ENCODE peak calls at places on chromosomes 13 and 19, in eight cellular contexts. X is cardiac muscle cell, H is RWPE1, W is upper lobe of right lung, C is uterus, J is neural progenitor cell, B is breast epithelium, A is GM23338. P is an unnamed sample.

GRCh38 chr13:93183302-93183701 is 43.3 kb upstream of the GPC6 start:
- DNase-seq in H (no peak), J (no peak), X (no peak), W (no peak), B (no peak), A (peak), C (no peak), P (no peak)

GRCh38 chr13:28568286-28568685 is 73.4 kb upstream of the FLT1 start:
- DNase-seq in A (no peak), H (no peak), X (peak), J (no peak), W (peak), C (peak), B (peak), P (no peak)

GRCh38 chr13:79480954-79481684 is at the start of gene NDFIP2:
- DNase-seq in B (peak), X (peak), W (peak), H (peak), C (peak), J (peak), A (peak), P (peak)

GRCh38 chr13:98478134-98479129 is 98.5 kb downstream of the STK24 start:
- DNase-seq in X (peak), J (peak), W (no peak), C (no peak), H (no peak), B (no peak), A (peak), P (no peak)

GRCh38 chr13:75705395-75705794 is 69.3 kb downstream of the LMO7 start:
- DNase-seq in H (peak), X (peak), C (no peak), W (no peak), A (no peak), B (no peak), J (no peak), P (peak)

GRCh38 chr19:15463865-15464371 is 426 bp downstream of the RASAL3 start:
- DNase-seq in H (no peak), B (no peak), A (peak), C (no peak), J (no peak), X (no peak), W (no peak), P (no peak)

GRCh38 chr13:30750036-30750435 is 14.7 kb downstream of the ALOX5AP start:
- DNase-seq in X (no peak), H (no peak), B (no peak), J (no peak), W (no peak), A (no peak), C (no peak), P (no peak)

GRCh38 chr13:40672310-40673060 is 6.0 kb upstream of the FOXO1 start:
- DNase-seq in C (no peak), A (peak), X (peak), J (no peak), B (no peak), W (no peak), H (peak), P (peak)

GRCh38 chr13:76708138-76708537 is 178.1 kb downstream of the KCTD12 start:
- DNase-seq in B (no peak), A (no peak), W (no peak), H (no peak), J (no peak), C (no peak), X (no peak), P (no peak)

GRCh38 chr19:39110263-39110967 is 15.2 kb upstream of the PAK4 start:
- DNase-seq in H (peak), X (peak), B (peak), W (peak), C (peak), J (peak), A (peak), P (no peak)

GRCh38 chr13:43100667-43101066 is 77.3 kb downstream of the DNAJC15 start:
- DNase-seq in A (no peak), X (no peak), C (no peak), B (no peak), J (no peak), H (no peak), W (no peak), P (no peak)

GRCh38 chr19:30674656-30675055 is 302.5 kb downstream of the ZNF536 start:
- DNase-seq in C (no peak), A (no peak), W (no peak), H (no peak), X (no peak), B (no peak), J (no peak), P (no peak)

GRCh38 chr19:5141278-5141925 is 172.5 kb downstream of the KDM4B start:
- DNase-seq in X (peak), H (peak), C (no peak), B (no peak), W (no peak), J (no peak), A (no peak), P (no peak)

GRCh38 chr19:27684293-27684692 is 1528.7 kb downstream of the UQCRFS1 start:
- DNase-seq in A (no peak), W (no peak), C (no peak), J (no peak), B (no peak), H (no peak), X (no peak), P (no peak)

GRCh38 chr19:46608178-46608577 is 7.0 kb downstream of the CALM3 start:
- DNase-seq in C (no peak), X (no peak), A (no peak), B (peak), W (peak), J (no peak), H (no peak), P (no peak)

GRCh38 chr19:33524024-33524664 is 2.6 kb upstream of the PEPD start:
- DNase-seq in B (no peak), J (no peak), C (peak), W (no peak), A (no peak), H (no peak), X (peak), P (no peak)

GRCh38 chr13:110258876-110259631 is 47.9 kb downstream of the COL4A1 start:
- DNase-seq in H (peak), J (no peak), C (no peak), A (no peak), W (no peak), X (no peak), B (no peak), P (no peak)
- H3K27ac ChIP-seq in H (peak), J (no peak), C (peak), A (no peak), W (no peak), X (no peak), B (peak), P (peak)

DNA sequence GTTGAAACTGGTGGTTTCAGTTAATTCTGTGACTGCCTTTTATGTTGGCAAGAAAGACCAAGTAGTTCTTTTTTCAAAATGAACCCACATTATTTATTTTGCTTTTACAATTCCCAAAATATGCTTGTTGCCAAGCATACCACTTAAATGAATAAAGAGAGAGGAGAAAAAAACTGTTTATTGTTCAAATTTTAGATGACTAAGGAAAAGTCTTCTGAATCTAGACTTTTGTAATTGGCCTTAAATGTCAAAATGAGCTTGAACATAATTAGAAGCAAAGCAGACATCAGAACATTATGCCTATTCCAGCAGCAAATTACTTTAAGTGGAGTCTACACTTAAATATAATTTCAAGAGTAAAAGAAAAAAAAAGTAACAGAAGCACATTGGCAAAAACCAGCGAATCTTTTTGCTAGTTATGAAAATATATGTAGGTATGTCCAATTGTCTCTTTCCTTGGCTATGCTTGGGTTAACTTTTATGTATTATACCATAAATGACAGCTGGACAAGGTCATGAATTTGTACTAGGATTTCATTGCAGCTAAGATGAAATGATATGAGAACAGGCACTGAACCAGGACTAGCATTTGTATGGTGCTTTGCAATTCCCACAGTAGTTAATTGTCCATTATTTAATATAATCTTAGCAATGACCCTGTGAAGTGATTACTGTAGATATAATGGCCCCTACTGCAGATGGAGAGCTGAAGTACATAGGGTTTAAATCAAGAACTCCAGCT is 211.9 kb downstream of the NALCN start:
- DNase-seq in B (no peak), J (no peak), C (no peak), X (no peak), W (no peak), A (no peak), H (no peak), P (no peak)
- H3K27ac ChIP-seq in B (no peak), J (no peak), C (no peak), X (no peak), W (no peak), A (no peak), H (no peak), P (no peak)

DNA sequence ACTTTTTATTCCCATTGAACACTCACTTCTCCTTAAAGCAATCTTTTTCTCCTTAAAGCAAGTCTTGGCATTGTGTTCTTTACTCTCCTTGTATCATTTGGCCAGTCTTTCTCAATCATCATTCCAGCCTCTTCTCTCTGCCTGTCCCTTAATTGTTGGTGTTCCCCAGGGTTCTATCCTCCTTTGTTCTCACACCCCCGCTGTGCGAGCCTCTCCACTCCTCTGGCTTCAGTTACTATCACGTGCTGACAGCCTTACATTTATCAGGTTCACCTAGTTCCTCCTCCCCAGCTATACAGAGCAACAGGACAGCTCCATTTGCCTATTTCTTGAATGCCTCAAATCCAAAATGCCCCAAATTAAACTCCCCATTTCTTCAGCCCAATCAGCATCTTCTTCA is 24.6 kb downstream of the CYSLTR2 start:
- DNase-seq in X (no peak), J (peak), H (no peak), A (peak), B (no peak), C (no peak), W (no peak), P (no peak)
- H3K27ac ChIP-seq in X (no peak), J (no peak), H (no peak), A (no peak), B (no peak), C (no peak), W (no peak), P (no peak)

GRCh38 chr13:21616205-21616604 is 12.2 kb upstream of the MICU2 start:
- DNase-seq in W (no peak), J (no peak), B (no peak), A (no peak), C (no peak), H (no peak), X (no peak), P (no peak)
- H3K27ac ChIP-seq in W (no peak), J (no peak), B (no peak), A (no peak), C (no peak), H (no peak), X (no peak), P (no peak)

GRCh38 chr13:50080158-50080855 is 65.1 kb downstream of the KCNRG start:
- DNase-seq in X (peak), B (no peak), A (peak), W (no peak), C (no peak), H (no peak), J (peak), P (no peak)

GRCh38 chr13:50078512-50079277 is 63.5 kb downstream of the KCNRG start:
- DNase-seq in H (no peak), X (no peak), W (no peak), B (no peak), A (no peak), J (no peak), C (no peak), P (no peak)

GRCh38 chr13:50080856-50081105 is 65.5 kb downstream of the KCNRG start:
- DNase-seq in A (no peak), J (no peak), W (no peak), H (no peak), C (no peak), X (no peak), B (no peak), P (no peak)

GRCh38 chr13:50081106-50081898 is 66.1 kb downstream of the KCNRG start:
- DNase-seq in W (peak), C (peak), A (peak), B (no peak), J (peak), X (peak), H (no peak), P (no peak)

GRCh38 chr13:50079278-50080157 is 64.3 kb downstream of the KCNRG start:
- DNase-seq in A (no peak), C (no peak), W (no peak), J (no peak), B (no peak), X (no peak), H (no peak), P (no peak)
- H3K27ac ChIP-seq in A (no peak), C (peak), W (peak), J (no peak), B (no peak), X (no peak), H (no peak), P (peak)

GRCh38 chr19:48896191-48896720 is 2.3 kb downstream of the TULP2 start:
- DNase-seq in X (peak), J (peak), A (peak), B (no peak), H (no peak), W (peak), C (peak), P (no peak)

GRCh38 chr19:48895226-48895625 is 3.3 kb downstream of the TULP2 start:
- DNase-seq in J (no peak), B (no peak), X (no peak), A (no peak), W (no peak), C (no peak), H (no peak), P (no peak)

GRCh38 chr19:48887861-48888612 is 10.5 kb downstream of the TULP2 start:
- DNase-seq in A (peak), J (no peak), X (no peak), W (no peak), C (no peak), H (no peak), B (no peak), P (no peak)

DNA sequence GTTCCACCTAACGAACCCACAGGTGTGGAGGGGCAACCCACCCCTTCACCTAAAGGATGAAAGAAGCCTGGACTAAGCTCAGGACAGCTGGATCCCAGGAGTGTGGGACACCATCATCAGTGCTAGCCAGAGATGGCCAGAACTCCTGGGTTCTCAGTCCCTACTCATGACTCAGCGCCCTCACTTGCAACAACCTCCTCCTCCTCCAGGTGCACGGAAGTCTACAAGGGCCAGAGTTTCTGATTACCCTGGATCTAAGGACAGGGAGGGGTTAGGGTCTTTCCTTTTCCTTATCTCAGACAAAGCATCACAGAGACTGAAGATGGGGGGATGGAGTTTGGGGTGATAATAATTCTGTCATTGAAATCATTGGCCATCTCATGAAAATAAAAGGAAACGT is 8.0 kb downstream of the TULP2 start:
- DNase-seq in J (no peak), C (no peak), X (no peak), B (no peak), H (no peak), A (no peak), W (no peak), P (no peak)
- H3K27ac ChIP-seq in J (no peak), C (no peak), X (no peak), B (no peak), H (no peak), A (peak), W (no peak), P (no peak)

GRCh38 chr19:11338569-11339253 is 746 bp downstream of the RAB3D start:
- DNase-seq in B (no peak), X (no peak), A (no peak), W (peak), H (peak), J (no peak), C (peak), P (no peak)
- H3K27ac ChIP-seq in B (peak), X (no peak), A (no peak), W (peak), H (peak), J (no peak), C (peak), P (peak)

GRCh38 chr13:108850706-108851105 is 221.3 kb downstream of the MYO16 start:
- DNase-seq in W (no peak), B (no peak), H (no peak), J (no peak), C (no peak), X (no peak), A (no peak), P (no peak)
- H3K27ac ChIP-seq in W (no peak), B (no peak), H (no peak), J (no peak), C (no peak), X (no peak), A (no peak), P (no peak)

GRCh38 chr19:14363203-14364097 is 17.8 kb upstream of the ADGRE5 start:
- DNase-seq in A (peak), B (no peak), H (peak), W (peak), J (peak), C (peak), X (peak), P (no peak)
- H3K27ac ChIP-seq in A (peak), B (peak), H (peak), W (peak), J (peak), C (peak), X (peak), P (no peak)

P was measured in epithelial cell of prostate.